ENCODE peak calls at places on chromosome 13, in seven cellular contexts. A, B, G, H, V, I and K are unnamed samples.

GRCh38 chr13:77697208-77698103 is at the start of gene SLAIN1:
- DNase-seq in B (peak), A (peak), G (peak), V (peak), H (peak), I (peak), K (peak)

GRCh38 chr13:31223215-31223614 is 23.4 kb downstream of the B3GLCT start:
- DNase-seq in H (no peak), V (no peak), B (no peak), G (no peak), A (no peak), I (no peak), K (no peak)

GRCh38 chr13:40116008-40116407 is 460.5 kb downstream of the COG6 start:
- DNase-seq in A (peak), G (no peak), I (no peak), V (peak), H (peak), B (peak), K (peak)

GRCh38 chr13:98496239-98496668 is 80.7 kb downstream of the STK24 start:
- DNase-seq in V (no peak), B (no peak), I (peak), H (no peak), A (no peak), G (no peak), K (no peak)

GRCh38 chr13:20118268-20119140 is 42.3 kb downstream of the GJA3 start:
- DNase-seq in B (no peak), V (peak), H (peak), A (peak), G (peak), I (peak), K (no peak)

GRCh38 chr13:48532146-48532472 is 771 bp downstream of the RCBTB2 start:
- DNase-seq in G (no peak), I (no peak), V (no peak), A (no peak), B (peak), H (no peak), K (no peak)

GRCh38 chr13:75294110-75294509 is 187.9 kb downstream of the TBC1D4 start:
- DNase-seq in A (no peak), H (no peak), I (no peak), B (no peak), G (no peak), V (no peak), K (no peak)

GRCh38 chr13:78020861-78021260 is 102.2 kb upstream of the EDNRB start:
- DNase-seq in A (no peak), B (no peak), H (no peak), I (no peak), V (no peak), G (no peak), K (no peak)

GRCh38 chr13:41596190-41596589 is 138.8 kb downstream of the RGCC start:
- DNase-seq in V (no peak), H (no peak), I (no peak), B (no peak), G (no peak), A (no peak), K (no peak)

GRCh38 chr13:47481521-47481920 is 519.6 kb downstream of the SUCLA2 start:
- DNase-seq in V (no peak), I (no peak), G (no peak), B (no peak), H (no peak), A (no peak), K (no peak)

DNA sequence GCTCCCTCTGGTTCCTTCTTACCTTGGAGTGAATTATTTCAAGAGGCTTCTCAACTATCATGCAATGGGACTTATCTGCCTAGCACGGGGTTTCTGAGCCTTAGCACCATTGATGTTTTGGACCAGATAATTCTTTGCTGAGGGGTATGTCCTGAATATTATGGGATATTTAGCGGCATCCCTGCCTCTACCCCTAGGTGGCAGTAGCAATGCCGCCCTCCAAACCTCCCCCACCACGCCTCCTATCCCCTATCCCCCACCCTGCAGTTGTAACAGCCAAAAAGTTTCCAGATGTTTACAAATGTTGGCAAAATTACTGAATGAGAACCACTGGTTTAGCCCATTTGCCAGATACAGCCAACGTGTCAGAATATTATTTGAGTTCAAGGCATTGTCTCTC is 125.5 kb downstream of the POSTN start:
- DNase-seq in G (no peak), B (no peak), A (no peak), V (no peak), H (no peak), I (no peak), K (peak)
- TF ChIP-seq CTCF in G (no peak), B (no peak), A (no peak), V (no peak), H (no peak), I (no peak), K (peak)

DNA sequence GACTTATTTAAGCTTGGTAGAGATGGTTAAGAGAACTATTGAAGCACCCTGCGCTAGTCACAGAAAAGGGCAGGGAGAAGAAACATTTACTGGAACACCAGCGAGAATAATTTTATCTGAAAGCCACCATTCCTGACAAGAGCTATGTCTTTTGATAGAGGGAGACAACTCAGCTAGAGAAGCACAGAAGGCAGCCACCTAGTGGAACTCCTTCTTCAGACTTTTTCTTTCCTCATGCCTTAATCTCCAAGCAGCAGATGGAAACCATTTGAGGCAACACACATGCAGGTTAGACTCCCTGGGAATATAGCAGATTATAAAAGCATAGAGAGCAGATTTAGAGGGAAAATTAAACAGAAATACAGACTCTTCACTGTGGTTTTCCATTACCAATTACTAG is 813.4 kb downstream of the SLITRK6 start:
- DNase-seq in G (no peak), H (no peak), A (no peak), B (no peak), V (no peak), I (no peak), K (no peak)
- TF ChIP-seq CTCF in G (no peak), H (no peak), A (no peak), B (no peak), V (no peak), I (no peak), K (no peak)

GRCh38 chr13:21673592-21674270 is 2.9 kb downstream of the FGF9 start:
- DNase-seq in I (no peak), B (peak), H (peak), G (peak), V (peak), A (no peak), K (peak)
- TF ChIP-seq CTCF in I (no peak), B (no peak), H (no peak), G (no peak), V (no peak), A (no peak), K (no peak)

GRCh38 chr13:93862259-93862658 is 617.2 kb downstream of the DCT start:
- DNase-seq in I (no peak), V (no peak), G (no peak), H (no peak), B (no peak), A (no peak), K (no peak)
- TF ChIP-seq CTCF in I (no peak), V (no peak), G (no peak), H (no peak), B (no peak), A (no peak), K (no peak)

GRCh38 chr13:62119739-62120700 is 704.4 kb upstream of the PCDH20 start:
- DNase-seq in A (no peak), I (no peak), B (no peak), G (no peak), H (peak), V (peak), K (peak)
- TF ChIP-seq CTCF in A (no peak), I (peak), B (no peak), G (no peak), H (peak), V (peak), K (no peak)

GRCh38 chr13:33351324-33351723 is 65.8 kb upstream of the STARD13 start:
- DNase-seq in V (no peak), B (no peak), A (no peak), I (no peak), G (no peak), H (no peak), K (no peak)

GRCh38 chr13:33349996-33350826 is 64.7 kb upstream of the STARD13 start:
- DNase-seq in I (peak), B (no peak), H (peak), A (peak), V (peak), G (peak), K (no peak)

GRCh38 chr13:33348366-33348765 is 62.8 kb upstream of the STARD13 start:
- DNase-seq in B (no peak), A (no peak), I (no peak), V (no peak), H (no peak), G (no peak), K (no peak)

GRCh38 chr13:33347866-33348265 is 62.3 kb upstream of the STARD13 start:
- DNase-seq in I (no peak), G (no peak), B (no peak), H (no peak), V (no peak), A (no peak), K (no peak)

GRCh38 chr13:33349314-33349995 is 63.9 kb upstream of the STARD13 start:
- DNase-seq in I (peak), G (no peak), H (no peak), A (peak), B (no peak), V (no peak), K (no peak)
- TF ChIP-seq CTCF in I (no peak), G (no peak), H (no peak), A (no peak), B (no peak), V (no peak), K (no peak)

DNA sequence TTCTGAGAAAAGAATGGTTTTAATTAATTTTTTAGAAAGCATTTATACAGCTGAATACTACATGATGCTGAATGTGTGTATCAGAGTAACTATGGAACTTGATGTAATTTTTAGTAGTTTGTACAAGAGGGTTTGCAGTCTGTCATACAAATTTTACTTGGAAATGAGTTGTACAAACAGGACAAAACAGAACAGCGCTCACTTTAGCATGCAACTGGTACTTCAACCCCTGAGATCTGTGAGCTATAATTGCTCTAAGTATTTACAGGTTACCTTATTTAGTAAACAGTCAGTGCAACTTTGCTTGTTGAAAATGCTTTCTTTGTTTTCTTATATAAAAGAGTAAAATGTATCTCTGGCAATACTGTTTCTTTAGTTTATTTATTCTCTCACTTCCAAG is 719 bp downstream of the TNFRSF19 start:
- DNase-seq in V (no peak), G (no peak), A (no peak), I (no peak), H (no peak), B (no peak), K (no peak)
- TF ChIP-seq CTCF in V (no peak), G (no peak), A (no peak), I (no peak), H (peak), B (peak), K (no peak)

GRCh38 chr13:46172531-46172991 is 9.4 kb downstream of the LCP1 start:
- DNase-seq in I (no peak), H (no peak), A (peak), V (no peak), G (no peak), B (no peak), K (peak)
- TF ChIP-seq CTCF in I (no peak), H (no peak), A (no peak), V (no peak), G (no peak), B (no peak), K (no peak)

GRCh38 chr13:111519041-111519440 is 198.6 kb downstream of the TEX29 start:
- DNase-seq in A (no peak), H (no peak), B (no peak), G (no peak), I (no peak), V (no peak), K (no peak)

GRCh38 chr13:111519490-111520170 is 199.2 kb downstream of the TEX29 start:
- DNase-seq in V (no peak), I (no peak), A (no peak), H (no peak), B (no peak), G (no peak), K (no peak)

GRCh38 chr13:111516712-111517640 is 196.5 kb downstream of the TEX29 start:
- DNase-seq in V (no peak), G (no peak), A (no peak), B (no peak), H (no peak), I (no peak), K (no peak)

GRCh38 chr13:111517641-111518010 is 197.2 kb downstream of the TEX29 start:
- DNase-seq in H (no peak), V (no peak), B (no peak), G (no peak), I (no peak), A (no peak), K (no peak)

GRCh38 chr13:111518161-111518791 is 197.8 kb downstream of the TEX29 start:
- DNase-seq in B (no peak), A (no peak), V (no peak), I (no peak), H (no peak), G (no peak), K (no peak)
- TF ChIP-seq CTCF in B (no peak), A (no peak), V (no peak), I (no peak), H (no peak), G (no peak), K (no peak)

GRCh38 chr13:110274687-110275086 is 32.3 kb downstream of the COL4A1 start:
- DNase-seq in B (no peak), I (no peak), V (no peak), H (no peak), A (no peak), G (no peak), K (peak)
- TF ChIP-seq CTCF in B (peak), I (peak), V (no peak), H (peak), A (no peak), G (no peak), K (peak)